ENCODE peak calls at places on chromosomes 6 and 20, in seven cellular contexts. One of them, this sample, is unnamed.

GRCh38 chr20:58523072-58523681 is 8.0 kb upstream of the APCDD1L start:
- DNase-seq in right lobe of liver: no peak
- DNase-seq in breast epithelium: no peak
- DNase-seq in heart right ventricle: no peak
- DNase-seq in hepatocyte: no peak
- DNase-seq in A549: no peak
- DNase-seq in AG04450: no peak
- DNase-seq in this sample: no peak

GRCh38 chr6:154950979-154951378 is 44.1 kb upstream of the TIAM2 start:
- DNase-seq in hepatocyte: no peak
- DNase-seq in AG04450: no peak
- DNase-seq in right lobe of liver: no peak
- DNase-seq in A549: no peak
- DNase-seq in breast epithelium: no peak
- DNase-seq in heart right ventricle: no peak
- DNase-seq in this sample: no peak

GRCh38 chr6:143553337-143553736 is 41.8 kb upstream of the FUCA2 start:
- DNase-seq in breast epithelium: no peak
- DNase-seq in hepatocyte: no peak
- DNase-seq in right lobe of liver: no peak
- DNase-seq in AG04450: no peak
- DNase-seq in A549: no peak
- DNase-seq in heart right ventricle: no peak
- DNase-seq in this sample: no peak

GRCh38 chr6:40074292-40075050 is 140.2 kb upstream of the MOCS1 start:
- DNase-seq in breast epithelium: no peak
- DNase-seq in AG04450: no peak
- DNase-seq in hepatocyte: peak; percentile 13
- DNase-seq in heart right ventricle: no peak
- DNase-seq in A549: no peak
- DNase-seq in right lobe of liver: no peak
- DNase-seq in this sample: no peak

GRCh38 chr6:150541587-150541986 is 58.1 kb upstream of the PLEKHG1 start:
- DNase-seq in A549: no peak
- DNase-seq in hepatocyte: no peak
- DNase-seq in breast epithelium: no peak
- DNase-seq in right lobe of liver: peak; percentile 49
- DNase-seq in AG04450: no peak
- DNase-seq in heart right ventricle: no peak
- DNase-seq in this sample: no peak

GRCh38 chr20:25078662-25079061 is 3.3 kb downstream of the VSX1 start:
- DNase-seq in A549: no peak
- DNase-seq in hepatocyte: no peak
- DNase-seq in right lobe of liver: no peak
- DNase-seq in breast epithelium: no peak
- DNase-seq in AG04450: no peak
- DNase-seq in heart right ventricle: no peak
- DNase-seq in this sample: no peak

GRCh38 chr6:4647414-4648365 is 128.5 kb upstream of the CDYL start:
- DNase-seq in heart right ventricle: peak; percentile 89
- DNase-seq in AG04450: peak; percentile 53
- DNase-seq in hepatocyte: peak; percentile 86
- DNase-seq in A549: peak; percentile 81
- DNase-seq in breast epithelium: peak; percentile 62
- DNase-seq in right lobe of liver: peak; percentile 80
- DNase-seq in this sample: peak; percentile 77

GRCh38 chr6:111871207-111871606 is 2.0 kb downstream of the FYN start:
- DNase-seq in right lobe of liver: no peak
- DNase-seq in AG04450: no peak
- DNase-seq in A549: no peak
- DNase-seq in heart right ventricle: no peak
- DNase-seq in hepatocyte: no peak
- DNase-seq in breast epithelium: no peak
- DNase-seq in this sample: no peak

GRCh38 chr20:50762045-50762422 is 30.7 kb downstream of the PARD6B start:
- DNase-seq in A549: no peak
- DNase-seq in right lobe of liver: no peak
- DNase-seq in heart right ventricle: no peak
- DNase-seq in hepatocyte: peak; percentile 35
- DNase-seq in AG04450: no peak
- DNase-seq in breast epithelium: no peak
- DNase-seq in this sample: no peak

GRCh38 chr20:9147553-9148024 is 78.7 kb downstream of the PLCB4 start:
- DNase-seq in right lobe of liver: no peak
- DNase-seq in breast epithelium: no peak
- DNase-seq in AG04450: no peak
- DNase-seq in heart right ventricle: no peak
- DNase-seq in A549: peak; percentile 47
- DNase-seq in hepatocyte: peak; percentile 6
- DNase-seq in this sample: no peak

GRCh38 chr20:31330893-31331292 is 22.5 kb upstream of the DEFB116 start:
- DNase-seq in A549: no peak
- DNase-seq in AG04450: no peak
- DNase-seq in right lobe of liver: no peak
- DNase-seq in heart right ventricle: no peak
- DNase-seq in breast epithelium: no peak
- DNase-seq in hepatocyte: no peak
- DNase-seq in this sample: no peak

GRCh38 chr6:142871910-142872331 is 73.1 kb downstream of the HIVEP2 start:
- DNase-seq in breast epithelium: no peak
- DNase-seq in hepatocyte: peak; percentile 60
- DNase-seq in AG04450: peak; percentile 38
- DNase-seq in A549: no peak
- DNase-seq in right lobe of liver: no peak
- DNase-seq in heart right ventricle: peak; percentile 56
- DNase-seq in this sample: no peak

GRCh38 chr6:56752009-56752408 is 109.3 kb upstream of the DST start:
- DNase-seq in right lobe of liver: no peak
- DNase-seq in hepatocyte: no peak
- DNase-seq in AG04450: no peak
- DNase-seq in heart right ventricle: no peak
- DNase-seq in breast epithelium: no peak
- DNase-seq in A549: no peak
- DNase-seq in this sample: no peak

GRCh38 chr6:3385660-3386151 is 71.1 kb downstream of the SLC22A23 start:
- DNase-seq in right lobe of liver: no peak
- DNase-seq in heart right ventricle: no peak
- DNase-seq in AG04450: no peak
- DNase-seq in A549: no peak
- DNase-seq in breast epithelium: no peak
- DNase-seq in hepatocyte: no peak
- DNase-seq in this sample: no peak

GRCh38 chr6:114284281-114284680 is 58.5 kb downstream of the HS3ST5 start:
- DNase-seq in AG04450: no peak
- DNase-seq in right lobe of liver: no peak
- DNase-seq in hepatocyte: no peak
- DNase-seq in breast epithelium: no peak
- DNase-seq in A549: no peak
- DNase-seq in heart right ventricle: no peak
- DNase-seq in this sample: no peak

GRCh38 chr6:112933947-112934346 is 586.8 kb downstream of the RFPL4B start:
- DNase-seq in hepatocyte: no peak
- DNase-seq in AG04450: no peak
- DNase-seq in heart right ventricle: no peak
- DNase-seq in breast epithelium: no peak
- DNase-seq in right lobe of liver: no peak
- DNase-seq in A549: no peak
- DNase-seq in this sample: no peak

GRCh38 chr20:31721408-31722332 is 998 bp downstream of the BCL2L1 start:
- DNase-seq in AG04450: no peak
- DNase-seq in hepatocyte: no peak
- DNase-seq in heart right ventricle: no peak
- DNase-seq in right lobe of liver: no peak
- DNase-seq in breast epithelium: no peak
- DNase-seq in A549: no peak
- DNase-seq in this sample: peak; percentile 37

GRCh38 chr6:139159016-139159415 is 24.1 kb downstream of the HECA start:
- DNase-seq in heart right ventricle: no peak
- DNase-seq in hepatocyte: no peak
- DNase-seq in AG04450: no peak
- DNase-seq in right lobe of liver: no peak
- DNase-seq in A549: no peak
- DNase-seq in breast epithelium: no peak
- DNase-seq in this sample: no peak

GRCh38 chr6:139545474-139546116 is 171.1 kb upstream of the CITED2 start:
- DNase-seq in A549: no peak
- DNase-seq in right lobe of liver: no peak
- DNase-seq in hepatocyte: peak; percentile 24
- DNase-seq in AG04450: no peak
- DNase-seq in breast epithelium: no peak
- DNase-seq in heart right ventricle: no peak
- DNase-seq in this sample: no peak

GRCh38 chr6:113813207-113813606 is 43.9 kb upstream of the MARCKS start:
- DNase-seq in heart right ventricle: no peak
- DNase-seq in hepatocyte: no peak
- DNase-seq in breast epithelium: no peak
- DNase-seq in A549: no peak
- DNase-seq in AG04450: no peak
- DNase-seq in right lobe of liver: no peak
- DNase-seq in this sample: no peak

GRCh38 chr6:45422541-45423110 is 44.9 kb upstream of the SUPT3H start:
- DNase-seq in breast epithelium: no peak
- DNase-seq in hepatocyte: peak; percentile 38
- DNase-seq in A549: peak; percentile 25
- DNase-seq in heart right ventricle: peak; percentile 26
- DNase-seq in AG04450: no peak
- DNase-seq in right lobe of liver: peak; percentile 46
- DNase-seq in this sample: peak; percentile 87

GRCh38 chr20:25295386-25296093 is 47.7 kb downstream of the PYGB start:
- DNase-seq in AG04450: no peak
- DNase-seq in A549: no peak
- DNase-seq in right lobe of liver: no peak
- DNase-seq in breast epithelium: no peak
- DNase-seq in hepatocyte: no peak
- DNase-seq in heart right ventricle: peak; percentile 70
- DNase-seq in this sample: no peak

GRCh38 chr6:18585032-18585573 is 198.0 kb downstream of the RNF144B start:
- DNase-seq in heart right ventricle: peak; percentile 18
- DNase-seq in A549: peak; percentile 12
- DNase-seq in AG04450: no peak
- DNase-seq in breast epithelium: no peak
- DNase-seq in right lobe of liver: no peak
- DNase-seq in hepatocyte: peak; percentile 84
- DNase-seq in this sample: no peak

GRCh38 chr20:63150911-63151531 is 64.9 kb downstream of the YTHDF1 start:
- DNase-seq in breast epithelium: no peak
- DNase-seq in AG04450: no peak
- DNase-seq in right lobe of liver: no peak
- DNase-seq in hepatocyte: no peak
- DNase-seq in heart right ventricle: no peak
- DNase-seq in A549: no peak
- DNase-seq in this sample: no peak

DNA sequence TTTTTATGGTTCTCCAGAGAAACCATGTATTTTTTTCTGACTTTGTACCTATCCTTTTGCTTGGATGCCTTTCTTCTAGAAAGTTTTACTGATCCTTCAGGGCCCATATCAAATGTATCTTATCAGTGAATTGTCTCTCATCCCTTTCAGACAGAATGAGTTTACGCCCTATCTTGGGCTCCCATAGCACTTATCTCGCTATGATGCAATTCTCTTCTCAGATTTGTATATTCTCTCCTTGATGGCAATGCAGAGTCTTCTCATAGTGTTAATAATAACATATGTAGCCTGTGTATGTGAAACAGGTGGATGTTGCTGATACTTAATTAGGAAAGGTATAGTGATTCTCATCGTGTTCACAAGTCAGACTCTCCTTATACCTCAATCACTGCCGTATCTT is 336.2 kb downstream of the UTRN start:
- DNase-seq in hepatocyte: no peak
- DNase-seq in breast epithelium: no peak
- DNase-seq in A549: no peak
- DNase-seq in heart right ventricle: no peak
- DNase-seq in AG04450: no peak
- DNase-seq in right lobe of liver: no peak
- DNase-seq in this sample: no peak
- H3K27ac ChIP-seq in hepatocyte: no peak overlapping the region
- H3K27ac ChIP-seq in breast epithelium: no peak overlapping the region
- H3K27ac ChIP-seq in A549: no peak overlapping the region
- H3K27ac ChIP-seq in heart right ventricle: no peak overlapping the region
- H3K27ac ChIP-seq in AG04450: no peak overlapping the region
- H3K27ac ChIP-seq in right lobe of liver: no peak overlapping the region
- H3K27ac ChIP-seq in this sample: no peak overlapping the region

GRCh38 chr20:13261460-13262301 is 40.6 kb downstream of the ISM1 start:
- DNase-seq in A549: peak; percentile 62
- DNase-seq in breast epithelium: no peak
- DNase-seq in hepatocyte: peak; percentile 63
- DNase-seq in AG04450: peak; percentile 8
- DNase-seq in right lobe of liver: peak; percentile 71
- DNase-seq in heart right ventricle: peak; percentile 40
- DNase-seq in this sample: no peak
- TF ChIP-seq CTCF in A549: peak; percentile 74
- TF ChIP-seq CTCF in breast epithelium: no peak
- TF ChIP-seq CTCF in hepatocyte: peak; percentile 51
- TF ChIP-seq CTCF in AG04450: peak; percentile 83
- TF ChIP-seq CTCF in right lobe of liver: peak; percentile 78
- TF ChIP-seq CTCF in heart right ventricle: peak; percentile 73
- TF ChIP-seq CTCF in this sample: peak; percentile 51

DNA sequence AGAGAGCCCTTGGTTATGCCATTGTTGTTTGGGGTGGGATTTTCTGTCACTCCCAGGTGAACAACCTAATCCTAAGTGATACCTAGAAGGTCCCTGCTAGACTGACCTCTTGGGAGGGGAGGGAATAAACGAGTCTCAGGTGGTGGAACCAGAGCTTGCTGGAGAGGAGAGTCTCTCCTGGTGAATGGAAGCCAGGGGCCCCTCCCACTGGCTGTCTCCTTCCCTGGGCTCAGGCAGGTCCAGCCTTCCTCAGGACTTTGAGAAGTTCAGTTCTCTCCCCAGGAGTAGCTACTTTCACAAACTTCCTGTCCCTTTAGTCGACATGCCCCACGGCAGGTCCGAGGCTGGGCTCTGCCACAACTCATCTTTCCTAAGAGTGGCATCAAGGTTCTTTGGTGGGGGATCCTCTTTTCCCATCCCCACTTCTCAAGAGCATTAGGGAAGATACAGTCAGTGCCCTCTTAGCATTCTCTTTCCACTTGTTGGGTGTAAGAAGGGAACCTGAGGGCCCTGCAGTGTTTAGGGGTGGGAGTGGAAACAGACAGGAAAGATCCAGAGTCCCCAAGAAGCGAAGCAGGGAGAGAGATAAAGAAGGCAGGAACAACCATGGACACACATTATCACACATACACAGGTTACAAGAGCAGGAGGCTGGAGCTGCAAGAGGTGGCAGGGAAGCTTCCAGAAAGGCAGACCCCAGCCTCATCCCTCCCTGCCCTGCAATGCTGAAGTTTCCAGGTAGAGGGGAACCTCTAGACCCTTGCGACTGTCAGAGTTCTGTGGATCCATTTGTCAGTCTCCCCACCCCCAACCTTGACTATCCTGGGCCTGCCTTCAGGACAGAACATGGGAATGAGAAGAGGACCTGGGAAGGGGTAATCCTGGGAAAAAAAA is 900 bp upstream of the GLP1R start:
- DNase-seq in breast epithelium: no peak
- DNase-seq in hepatocyte: no peak
- DNase-seq in heart right ventricle: no peak
- DNase-seq in AG04450: no peak
- DNase-seq in A549: no peak
- DNase-seq in right lobe of liver: no peak
- DNase-seq in this sample: no peak
- H3K27ac ChIP-seq in breast epithelium: no peak overlapping the region
- H3K27ac ChIP-seq in hepatocyte: no peak overlapping the region
- H3K27ac ChIP-seq in heart right ventricle: no peak overlapping the region
- H3K27ac ChIP-seq in AG04450: no peak overlapping the region
- H3K27ac ChIP-seq in A549: no peak overlapping the region
- H3K27ac ChIP-seq in right lobe of liver: no peak overlapping the region
- H3K27ac ChIP-seq in this sample: no peak overlapping the region

GRCh38 chr6:106556368-106556960 is 72.8 kb downstream of the RTN4IP1 start:
- DNase-seq in heart right ventricle: no peak
- DNase-seq in AG04450: no peak
- DNase-seq in breast epithelium: no peak
- DNase-seq in right lobe of liver: no peak
- DNase-seq in hepatocyte: no peak
- DNase-seq in A549: peak; percentile 26
- DNase-seq in this sample: no peak
- TF ChIP-seq CTCF in heart right ventricle: peak; percentile 49
- TF ChIP-seq CTCF in AG04450: peak; percentile 52
- TF ChIP-seq CTCF in breast epithelium: no peak
- TF ChIP-seq CTCF in right lobe of liver: peak; percentile 37
- TF ChIP-seq CTCF in hepatocyte: peak; percentile 50
- TF ChIP-seq CTCF in A549: peak; percentile 49
- TF ChIP-seq CTCF in this sample: no peak

This sample was measured in left lung.